ENCODE peak calls at places on chromosomes 13 and 19, in four cellular contexts. J is HepG2, B is GM12878, S is SK-N-SH. C is an unnamed sample.

GRCh38 chr13:24118576-24118975 is 41.9 kb upstream of the SPATA13 start:
- DNase-seq in J (no peak), B (no peak), S (no peak), C (no peak)

GRCh38 chr13:24341439-24341838 is 32.1 kb downstream of the C1QTNF9 start:
- DNase-seq in J (no peak), B (no peak), S (no peak), C (no peak)

GRCh38 chr13:44819245-44819644 is 170.0 kb downstream of the NUFIP1 start:
- DNase-seq in J (peak), B (no peak), S (no peak), C (peak)

GRCh38 chr13:24097064-24097463 is 63.5 kb upstream of the SPATA13 start:
- DNase-seq in J (peak), B (peak), S (no peak), C (peak)

GRCh38 chr19:16527971-16528521 is 14.2 kb downstream of the CHERP start:
- DNase-seq in J (no peak), B (no peak), S (peak), C (peak)

GRCh38 chr19:29079331-29079730 is 133.6 kb downstream of the UQCRFS1 start:
- DNase-seq in J (no peak), B (no peak), S (no peak), C (no peak)

GRCh38 chr13:104008571-104009435 is 942.6 kb upstream of the SLC10A2 start:
- DNase-seq in J (no peak), B (no peak), S (peak), C (no peak)

GRCh38 chr13:112545866-112546265 is 42.1 kb downstream of the TUBGCP3 start:
- DNase-seq in J (no peak), B (no peak), S (no peak), C (no peak)

GRCh38 chr19:5130371-5131030 is 161.6 kb downstream of the KDM4B start:
- DNase-seq in J (no peak), B (peak), S (no peak), C (no peak)

GRCh38 chr13:88068316-88068715 is 397.1 kb downstream of the SLITRK5 start:
- DNase-seq in J (no peak), B (no peak), S (no peak), C (no peak)

GRCh38 chr13:34933349-34933748 is 8.7 kb upstream of the NBEA start:
- DNase-seq in J (no peak), B (no peak), S (no peak), C (no peak)

GRCh38 chr13:98129059-98129741 is 13.7 kb upstream of the FARP1 start:
- DNase-seq in J (no peak), B (no peak), S (no peak), C (no peak)

GRCh38 chr13:76473552-76474134 is 412.6 kb downstream of the KCTD12 start:
- DNase-seq in J (peak), B (peak), S (peak), C (peak)

GRCh38 chr13:111460548-111461444 is 140.4 kb downstream of the TEX29 start:
- DNase-seq in J (peak), B (no peak), S (peak), C (peak)

GRCh38 chr19:1904385-1905070 is 671 bp upstream of the ADAT3 start:
- DNase-seq in J (no peak), B (peak), S (no peak), C (no peak)

GRCh38 chr13:100514788-100515409 is 73.7 kb downstream of the GGACT start:
- DNase-seq in J (peak), B (peak), S (peak), C (peak)

GRCh38 chr13:77919351-77920294 is 992 bp upstream of the EDNRB start:
- DNase-seq in J (no peak), B (no peak), S (peak), C (no peak)

GRCh38 chr13:42221321-42221720 is 50.6 kb upstream of the AKAP11 start:
- DNase-seq in J (no peak), B (no peak), S (no peak), C (no peak)

GRCh38 chr13:20691616-20692015 is 11.9 kb upstream of the IL17D start:
- DNase-seq in J (no peak), B (no peak), S (no peak), C (no peak)

GRCh38 chr19:13781547-13781946 is 7.3 kb downstream of the C19orf53 start:
- DNase-seq in J (no peak), B (no peak), S (peak), C (no peak)

GRCh38 chr19:13783565-13784500 is 9.6 kb downstream of the C19orf53 start:
- DNase-seq in J (no peak), B (no peak), S (no peak), C (no peak)

GRCh38 chr19:13784731-13785452 is 10.4 kb upstream of the ZSWIM4 start:
- DNase-seq in J (peak), B (no peak), S (peak), C (no peak)

GRCh38 chr19:13778847-13779246 is 4.6 kb downstream of the C19orf53 start:
- DNase-seq in J (no peak), B (no peak), S (no peak), C (no peak)

DNA sequence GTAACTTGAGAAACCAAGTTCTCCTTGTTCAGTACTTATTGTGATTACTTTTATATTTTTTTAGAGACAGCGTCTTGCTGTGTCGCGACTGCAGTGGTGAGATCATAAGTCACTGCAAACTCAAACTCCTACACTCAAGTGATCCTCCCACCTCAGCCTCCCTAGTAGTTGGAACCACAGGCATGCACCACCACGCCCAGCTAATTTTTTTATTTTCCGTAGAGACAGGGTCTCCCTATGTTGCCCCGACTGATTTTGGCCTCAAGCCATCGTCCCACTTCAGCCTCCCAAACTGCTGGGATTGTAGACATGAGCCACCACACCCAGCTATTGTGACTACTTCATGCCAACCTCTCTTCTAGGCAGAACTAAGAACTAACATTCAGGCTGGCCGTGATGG is 8.3 kb downstream of the C19orf53 start:
- DNase-seq in J (no peak), B (no peak), S (no peak), C (no peak)
- H3K27ac ChIP-seq in J (no peak), B (no peak), S (peak), C (no peak)

GRCh38 chr13:114146173-114146572 is 13.8 kb upstream of the RASA3 start:
- DNase-seq in J (no peak), B (no peak), S (no peak), C (no peak)
- TF ChIP-seq PBX3 in J (no peak), B (no peak), S (no peak), C (no peak)

GRCh38 chr13:48400090-48400694 is 12.7 kb downstream of the LPAR6 start:
- DNase-seq in J (peak), B (no peak), S (no peak), C (no peak)
- H3K27ac ChIP-seq in J (peak), B (no peak), S (peak), C (peak)

GRCh38 chr19:51402117-51402516 is 11.7 kb upstream of the C19orf84 start:
- DNase-seq in J (no peak), B (no peak), S (no peak), C (no peak)

GRCh38 chr19:51394045-51394836 is 3.9 kb upstream of the C19orf84 start:
- DNase-seq in J (peak), B (peak), S (peak), C (peak)

GRCh38 chr19:51396175-51396574 is 5.8 kb upstream of the C19orf84 start:
- DNase-seq in J (no peak), B (no peak), S (no peak), C (no peak)

DNA sequence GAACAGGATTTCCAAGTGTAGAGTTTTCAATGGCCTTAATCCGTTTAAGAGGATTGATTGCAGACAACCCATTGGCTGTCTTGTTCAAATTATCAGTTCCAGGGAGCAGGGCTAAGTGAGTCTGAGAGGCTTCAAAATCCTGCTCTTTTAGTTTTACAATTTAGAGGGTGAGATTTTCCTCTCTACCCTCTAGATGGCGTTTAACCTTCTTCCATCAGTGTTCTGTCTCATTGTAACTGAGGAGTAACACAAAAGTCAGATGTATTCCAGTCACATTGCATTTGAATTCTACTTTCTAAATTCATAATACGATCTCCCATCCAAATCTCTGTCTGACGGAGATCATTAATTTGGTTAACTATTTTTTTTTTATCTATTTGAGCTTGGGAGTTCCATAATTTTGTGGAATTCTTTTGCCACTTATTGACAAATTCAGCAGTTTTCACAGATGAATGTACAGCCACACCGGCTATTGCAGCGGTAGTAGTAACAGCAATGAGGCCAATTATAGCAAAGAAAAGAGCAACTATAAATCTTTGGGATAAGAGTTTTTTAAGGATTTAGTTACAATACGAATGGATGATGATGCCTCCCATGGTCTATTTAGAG is 7.8 kb upstream of the C19orf84 start:
- DNase-seq in J (peak), B (no peak), S (peak), C (peak)
- TF ChIP-seq PBX3 in J (no peak), B (no peak), S (no peak), C (no peak)

DNA sequence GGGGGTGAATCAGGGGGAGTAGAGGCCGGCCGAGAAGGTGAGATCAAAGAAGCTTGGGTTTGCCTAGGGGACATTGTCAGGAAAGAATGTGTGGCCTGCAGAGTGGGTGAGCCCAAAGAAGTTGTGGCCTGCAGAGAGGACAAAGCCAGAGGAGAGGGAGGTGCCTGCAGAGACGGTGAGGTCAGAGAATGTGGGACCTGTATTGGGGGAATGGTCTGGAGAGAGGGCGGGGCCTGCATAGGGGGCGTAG is 3.0 kb downstream of the PRR36 start:
- DNase-seq in J (no peak), B (no peak), S (no peak), C (peak)
- H3K27ac ChIP-seq in J (peak), B (no peak), S (peak), C (peak)

GRCh38 chr13:65293530-65294198 is 1936.5 kb downstream of the PCDH9 start:
- DNase-seq in J (no peak), B (no peak), S (no peak), C (no peak)

GRCh38 chr13:65287405-65287804 is 1942.7 kb downstream of the PCDH9 start:
- DNase-seq in J (no peak), B (no peak), S (no peak), C (no peak)

DNA sequence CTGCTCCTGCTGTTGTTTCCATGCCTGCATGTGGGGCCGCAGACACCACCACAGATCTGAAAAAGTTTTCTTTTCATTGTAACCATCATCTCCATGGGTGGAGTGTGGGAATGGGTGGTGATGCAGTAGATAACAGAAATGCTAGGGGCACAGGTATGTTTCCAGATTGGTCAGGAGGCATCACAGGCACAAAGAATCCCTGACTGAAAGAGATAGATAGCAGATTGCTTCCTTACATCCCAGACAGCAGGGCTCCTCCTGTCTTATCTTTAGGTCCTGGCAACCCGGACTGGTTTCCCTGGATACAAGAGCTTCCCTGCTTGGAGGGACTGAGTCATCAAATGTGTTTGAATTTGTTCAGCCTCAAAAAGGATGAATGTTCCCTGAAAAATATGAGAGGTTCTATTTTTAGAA is 1937.6 kb downstream of the PCDH9 start:
- DNase-seq in J (no peak), B (no peak), S (peak), C (peak)
- TF ChIP-seq PBX3 in J (no peak), B (no peak), S (peak), C (no peak)

DNA sequence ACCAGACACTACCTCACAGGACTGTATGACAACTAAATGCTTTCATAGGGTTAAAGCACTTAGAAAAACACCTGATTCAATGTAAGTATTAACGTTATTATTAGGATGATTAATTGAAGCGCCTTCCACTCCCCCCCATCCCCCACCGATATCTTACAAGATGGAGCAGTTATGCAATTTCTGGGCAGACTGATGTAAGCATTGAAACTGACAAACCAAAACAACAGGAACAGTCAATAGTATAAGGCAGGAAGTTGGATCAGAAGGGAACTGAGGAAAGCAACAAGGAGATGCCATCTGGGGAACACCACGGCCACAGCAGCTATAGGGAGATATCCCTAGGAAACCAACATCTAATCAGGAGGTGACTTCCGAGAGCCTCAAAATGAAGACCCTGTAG is 3.8 kb downstream of the LCP1 start:
- DNase-seq in J (no peak), B (no peak), S (no peak), C (no peak)
- H3K27ac ChIP-seq in J (no peak), B (peak), S (no peak), C (no peak)

GRCh38 chr19:31256601-31256990 is 92.6 kb downstream of the TSHZ3 start:
- DNase-seq in J (no peak), B (no peak), S (no peak), C (no peak)

GRCh38 chr19:31255863-31256600 is 93.2 kb downstream of the TSHZ3 start:
- DNase-seq in J (no peak), B (no peak), S (no peak), C (no peak)

GRCh38 chr19:31253816-31254551 is 95.3 kb downstream of the TSHZ3 start:
- DNase-seq in J (no peak), B (no peak), S (no peak), C (no peak)

GRCh38 chr19:31254611-31255010 is 94.6 kb downstream of the TSHZ3 start:
- DNase-seq in J (no peak), B (no peak), S (no peak), C (no peak)

GRCh38 chr19:31255174-31255862 is 93.9 kb downstream of the TSHZ3 start:
- DNase-seq in J (no peak), B (no peak), S (no peak), C (no peak)
- TF ChIP-seq PBX3 in J (no peak), B (no peak), S (no peak), C (no peak)

C was measured in A549.